ENCODE peak calls at places on chromosomes 13 and 19, in ten cellular contexts. One of them, this sample, is unnamed.

GRCh38 chr13:99842379-99842778 is 129.2 kb downstream of the ZIC5 start:
- DNase-seq in stimulated activated CD4-positive, alpha-beta T cell treated with anti-CD3 and anti-CD28 coated beads, Interleukin-4, amount 100 ng/mL, for 48 hours: no peak
- DNase-seq in NCI-H82: no peak
- DNase-seq in activated CD4-positive, alpha-beta T cell treated with anti-CD3 and anti-CD28 coated beads, Interleukin-2, amount 50 U/mL, for 48 hours: no peak
- DNase-seq in hepatic stellate cell: no peak
- DNase-seq in caudate nucleus: no peak
- DNase-seq in A549: no peak
- DNase-seq in ascending aorta: no peak
- DNase-seq in lung microvascular endothelial cell: no peak
- DNase-seq in Right ventricle myocardium superior: no peak
- DNase-seq in this sample: no peak

GRCh38 chr13:33075996-33076395 is 59.8 kb downstream of the KL start:
- DNase-seq in stimulated activated CD4-positive, alpha-beta T cell treated with anti-CD3 and anti-CD28 coated beads, Interleukin-4, amount 100 ng/mL, for 48 hours: no peak
- DNase-seq in NCI-H82: no peak
- DNase-seq in activated CD4-positive, alpha-beta T cell treated with anti-CD3 and anti-CD28 coated beads, Interleukin-2, amount 50 U/mL, for 48 hours: no peak
- DNase-seq in hepatic stellate cell: no peak
- DNase-seq in caudate nucleus: no peak
- DNase-seq in A549: no peak
- DNase-seq in ascending aorta: no peak
- DNase-seq in lung microvascular endothelial cell: no peak
- DNase-seq in Right ventricle myocardium superior: no peak
- DNase-seq in this sample: no peak

GRCh38 chr19:10417598-10418280 is 2.6 kb upstream of the PDE4A start:
- DNase-seq in stimulated activated CD4-positive, alpha-beta T cell treated with anti-CD3 and anti-CD28 coated beads, Interleukin-4, amount 100 ng/mL, for 48 hours: no peak
- DNase-seq in NCI-H82: peak
- DNase-seq in activated CD4-positive, alpha-beta T cell treated with anti-CD3 and anti-CD28 coated beads, Interleukin-2, amount 50 U/mL, for 48 hours: no peak
- DNase-seq in hepatic stellate cell: no peak
- DNase-seq in caudate nucleus: no peak
- DNase-seq in A549: no peak
- DNase-seq in ascending aorta: no peak
- DNase-seq in lung microvascular endothelial cell: no peak
- DNase-seq in Right ventricle myocardium superior: no peak
- DNase-seq in this sample: no peak

GRCh38 chr13:30731658-30732390 is 3.5 kb upstream of the ALOX5AP start:
- DNase-seq in stimulated activated CD4-positive, alpha-beta T cell treated with anti-CD3 and anti-CD28 coated beads, Interleukin-4, amount 100 ng/mL, for 48 hours: no peak
- DNase-seq in NCI-H82: no peak
- DNase-seq in activated CD4-positive, alpha-beta T cell treated with anti-CD3 and anti-CD28 coated beads, Interleukin-2, amount 50 U/mL, for 48 hours: no peak
- DNase-seq in hepatic stellate cell: no peak
- DNase-seq in caudate nucleus: no peak
- DNase-seq in A549: no peak
- DNase-seq in ascending aorta: no peak
- DNase-seq in lung microvascular endothelial cell: no peak
- DNase-seq in Right ventricle myocardium superior: no peak
- DNase-seq in this sample: no peak

GRCh38 chr13:81031996-81032395 is 691.1 kb upstream of the SPRY2 start:
- DNase-seq in stimulated activated CD4-positive, alpha-beta T cell treated with anti-CD3 and anti-CD28 coated beads, Interleukin-4, amount 100 ng/mL, for 48 hours: no peak
- DNase-seq in NCI-H82: no peak
- DNase-seq in activated CD4-positive, alpha-beta T cell treated with anti-CD3 and anti-CD28 coated beads, Interleukin-2, amount 50 U/mL, for 48 hours: no peak
- DNase-seq in hepatic stellate cell: no peak
- DNase-seq in caudate nucleus: no peak
- DNase-seq in A549: no peak
- DNase-seq in ascending aorta: no peak
- DNase-seq in lung microvascular endothelial cell: no peak
- DNase-seq in Right ventricle myocardium superior: no peak
- DNase-seq in this sample: no peak

GRCh38 chr19:55611983-55612645 is 6.7 kb downstream of the ZNF865 start:
- DNase-seq in stimulated activated CD4-positive, alpha-beta T cell treated with anti-CD3 and anti-CD28 coated beads, Interleukin-4, amount 100 ng/mL, for 48 hours: no peak
- DNase-seq in NCI-H82: no peak
- DNase-seq in activated CD4-positive, alpha-beta T cell treated with anti-CD3 and anti-CD28 coated beads, Interleukin-2, amount 50 U/mL, for 48 hours: no peak
- DNase-seq in hepatic stellate cell: no peak
- DNase-seq in caudate nucleus: no peak
- DNase-seq in A549: no peak
- DNase-seq in ascending aorta: no peak
- DNase-seq in lung microvascular endothelial cell: no peak
- DNase-seq in Right ventricle myocardium superior: no peak
- DNase-seq in this sample: no peak

GRCh38 chr19:50192463-50193211 is 10.8 kb upstream of the MYH14 start:
- DNase-seq in stimulated activated CD4-positive, alpha-beta T cell treated with anti-CD3 and anti-CD28 coated beads, Interleukin-4, amount 100 ng/mL, for 48 hours: no peak
- DNase-seq in NCI-H82: no peak
- DNase-seq in activated CD4-positive, alpha-beta T cell treated with anti-CD3 and anti-CD28 coated beads, Interleukin-2, amount 50 U/mL, for 48 hours: no peak
- DNase-seq in hepatic stellate cell: no peak
- DNase-seq in caudate nucleus: no peak
- DNase-seq in A549: no peak
- DNase-seq in ascending aorta: no peak
- DNase-seq in lung microvascular endothelial cell: no peak
- DNase-seq in Right ventricle myocardium superior: no peak
- DNase-seq in this sample: no peak

GRCh38 chr13:92991687-92992086 is 234.9 kb upstream of the GPC6 start:
- DNase-seq in stimulated activated CD4-positive, alpha-beta T cell treated with anti-CD3 and anti-CD28 coated beads, Interleukin-4, amount 100 ng/mL, for 48 hours: no peak
- DNase-seq in NCI-H82: no peak
- DNase-seq in activated CD4-positive, alpha-beta T cell treated with anti-CD3 and anti-CD28 coated beads, Interleukin-2, amount 50 U/mL, for 48 hours: no peak
- DNase-seq in hepatic stellate cell: no peak
- DNase-seq in caudate nucleus: no peak
- DNase-seq in A549: no peak
- DNase-seq in ascending aorta: no peak
- DNase-seq in lung microvascular endothelial cell: no peak
- DNase-seq in Right ventricle myocardium superior: no peak
- DNase-seq in this sample: no peak

GRCh38 chr19:46746281-46746965 is at the start of gene STRN4:
- DNase-seq in stimulated activated CD4-positive, alpha-beta T cell treated with anti-CD3 and anti-CD28 coated beads, Interleukin-4, amount 100 ng/mL, for 48 hours: peak
- DNase-seq in NCI-H82: peak
- DNase-seq in activated CD4-positive, alpha-beta T cell treated with anti-CD3 and anti-CD28 coated beads, Interleukin-2, amount 50 U/mL, for 48 hours: peak
- DNase-seq in hepatic stellate cell: peak
- DNase-seq in caudate nucleus: peak
- DNase-seq in A549: no peak
- DNase-seq in ascending aorta: no peak
- DNase-seq in lung microvascular endothelial cell: peak
- DNase-seq in Right ventricle myocardium superior: peak
- DNase-seq in this sample: peak

GRCh38 chr19:16366433-16367268 is 42.0 kb downstream of the KLF2 start:
- DNase-seq in stimulated activated CD4-positive, alpha-beta T cell treated with anti-CD3 and anti-CD28 coated beads, Interleukin-4, amount 100 ng/mL, for 48 hours: no peak
- DNase-seq in NCI-H82: no peak
- DNase-seq in activated CD4-positive, alpha-beta T cell treated with anti-CD3 and anti-CD28 coated beads, Interleukin-2, amount 50 U/mL, for 48 hours: peak
- DNase-seq in hepatic stellate cell: no peak
- DNase-seq in caudate nucleus: no peak
- DNase-seq in A549: no peak
- DNase-seq in ascending aorta: no peak
- DNase-seq in lung microvascular endothelial cell: no peak
- DNase-seq in Right ventricle myocardium superior: peak
- DNase-seq in this sample: peak

GRCh38 chr19:2556221-2557092 is 80.5 kb downstream of the GADD45B start:
- DNase-seq in stimulated activated CD4-positive, alpha-beta T cell treated with anti-CD3 and anti-CD28 coated beads, Interleukin-4, amount 100 ng/mL, for 48 hours: no peak
- DNase-seq in NCI-H82: no peak
- DNase-seq in activated CD4-positive, alpha-beta T cell treated with anti-CD3 and anti-CD28 coated beads, Interleukin-2, amount 50 U/mL, for 48 hours: no peak
- DNase-seq in hepatic stellate cell: no peak
- DNase-seq in caudate nucleus: no peak
- DNase-seq in A549: no peak
- DNase-seq in ascending aorta: no peak
- DNase-seq in lung microvascular endothelial cell: no peak
- DNase-seq in Right ventricle myocardium superior: peak
- DNase-seq in this sample: no peak

GRCh38 chr19:4506449-4507149 is 11.7 kb downstream of the PLIN4 start:
- DNase-seq in stimulated activated CD4-positive, alpha-beta T cell treated with anti-CD3 and anti-CD28 coated beads, Interleukin-4, amount 100 ng/mL, for 48 hours: no peak
- DNase-seq in NCI-H82: no peak
- DNase-seq in activated CD4-positive, alpha-beta T cell treated with anti-CD3 and anti-CD28 coated beads, Interleukin-2, amount 50 U/mL, for 48 hours: no peak
- DNase-seq in hepatic stellate cell: peak
- DNase-seq in caudate nucleus: no peak
- DNase-seq in A549: no peak
- DNase-seq in ascending aorta: no peak
- DNase-seq in lung microvascular endothelial cell: peak
- DNase-seq in Right ventricle myocardium superior: peak
- DNase-seq in this sample: no peak

GRCh38 chr13:75612354-75612753 is 23.8 kb upstream of the LMO7 start:
- DNase-seq in stimulated activated CD4-positive, alpha-beta T cell treated with anti-CD3 and anti-CD28 coated beads, Interleukin-4, amount 100 ng/mL, for 48 hours: no peak
- DNase-seq in NCI-H82: no peak
- DNase-seq in activated CD4-positive, alpha-beta T cell treated with anti-CD3 and anti-CD28 coated beads, Interleukin-2, amount 50 U/mL, for 48 hours: no peak
- DNase-seq in hepatic stellate cell: no peak
- DNase-seq in caudate nucleus: no peak
- DNase-seq in A549: no peak
- DNase-seq in ascending aorta: no peak
- DNase-seq in lung microvascular endothelial cell: no peak
- DNase-seq in Right ventricle myocardium superior: no peak
- DNase-seq in this sample: no peak

GRCh38 chr19:7434391-7434790 is 54.4 kb downstream of the PEX11G start:
- DNase-seq in stimulated activated CD4-positive, alpha-beta T cell treated with anti-CD3 and anti-CD28 coated beads, Interleukin-4, amount 100 ng/mL, for 48 hours: no peak
- DNase-seq in NCI-H82: peak
- DNase-seq in activated CD4-positive, alpha-beta T cell treated with anti-CD3 and anti-CD28 coated beads, Interleukin-2, amount 50 U/mL, for 48 hours: no peak
- DNase-seq in hepatic stellate cell: no peak
- DNase-seq in caudate nucleus: no peak
- DNase-seq in A549: no peak
- DNase-seq in ascending aorta: no peak
- DNase-seq in lung microvascular endothelial cell: no peak
- DNase-seq in Right ventricle myocardium superior: no peak
- DNase-seq in this sample: no peak

GRCh38 chr13:73259061-73259908 is 200.5 kb downstream of the KLF5 start:
- DNase-seq in stimulated activated CD4-positive, alpha-beta T cell treated with anti-CD3 and anti-CD28 coated beads, Interleukin-4, amount 100 ng/mL, for 48 hours: no peak
- DNase-seq in NCI-H82: no peak
- DNase-seq in activated CD4-positive, alpha-beta T cell treated with anti-CD3 and anti-CD28 coated beads, Interleukin-2, amount 50 U/mL, for 48 hours: no peak
- DNase-seq in hepatic stellate cell: no peak
- DNase-seq in caudate nucleus: no peak
- DNase-seq in A549: no peak
- DNase-seq in ascending aorta: no peak
- DNase-seq in lung microvascular endothelial cell: no peak
- DNase-seq in Right ventricle myocardium superior: no peak
- DNase-seq in this sample: no peak

GRCh38 chr13:26971990-26972888 is 199.4 kb downstream of the USP12 start:
- DNase-seq in stimulated activated CD4-positive, alpha-beta T cell treated with anti-CD3 and anti-CD28 coated beads, Interleukin-4, amount 100 ng/mL, for 48 hours: no peak
- DNase-seq in NCI-H82: peak
- DNase-seq in activated CD4-positive, alpha-beta T cell treated with anti-CD3 and anti-CD28 coated beads, Interleukin-2, amount 50 U/mL, for 48 hours: peak
- DNase-seq in hepatic stellate cell: no peak
- DNase-seq in caudate nucleus: no peak
- DNase-seq in A549: peak
- DNase-seq in ascending aorta: no peak
- DNase-seq in lung microvascular endothelial cell: no peak
- DNase-seq in Right ventricle myocardium superior: no peak
- DNase-seq in this sample: peak

GRCh38 chr13:85508683-85509329 is 290.4 kb downstream of the SLITRK6 start:
- DNase-seq in stimulated activated CD4-positive, alpha-beta T cell treated with anti-CD3 and anti-CD28 coated beads, Interleukin-4, amount 100 ng/mL, for 48 hours: no peak
- DNase-seq in NCI-H82: peak
- DNase-seq in activated CD4-positive, alpha-beta T cell treated with anti-CD3 and anti-CD28 coated beads, Interleukin-2, amount 50 U/mL, for 48 hours: no peak
- DNase-seq in hepatic stellate cell: no peak
- DNase-seq in caudate nucleus: no peak
- DNase-seq in A549: peak
- DNase-seq in ascending aorta: no peak
- DNase-seq in lung microvascular endothelial cell: no peak
- DNase-seq in Right ventricle myocardium superior: peak
- DNase-seq in this sample: no peak

GRCh38 chr13:57739089-57739488 is 107.5 kb downstream of the PCDH17 start:
- DNase-seq in stimulated activated CD4-positive, alpha-beta T cell treated with anti-CD3 and anti-CD28 coated beads, Interleukin-4, amount 100 ng/mL, for 48 hours: no peak
- DNase-seq in NCI-H82: no peak
- DNase-seq in activated CD4-positive, alpha-beta T cell treated with anti-CD3 and anti-CD28 coated beads, Interleukin-2, amount 50 U/mL, for 48 hours: no peak
- DNase-seq in hepatic stellate cell: no peak
- DNase-seq in caudate nucleus: no peak
- DNase-seq in A549: no peak
- DNase-seq in ascending aorta: no peak
- DNase-seq in lung microvascular endothelial cell: no peak
- DNase-seq in Right ventricle myocardium superior: no peak
- DNase-seq in this sample: no peak

GRCh38 chr13:101425156-101425471 is 8.8 kb upstream of the NALCN start:
- DNase-seq in stimulated activated CD4-positive, alpha-beta T cell treated with anti-CD3 and anti-CD28 coated beads, Interleukin-4, amount 100 ng/mL, for 48 hours: no peak
- DNase-seq in NCI-H82: no peak
- DNase-seq in activated CD4-positive, alpha-beta T cell treated with anti-CD3 and anti-CD28 coated beads, Interleukin-2, amount 50 U/mL, for 48 hours: no peak
- DNase-seq in hepatic stellate cell: no peak
- DNase-seq in caudate nucleus: no peak
- DNase-seq in A549: no peak
- DNase-seq in ascending aorta: no peak
- DNase-seq in lung microvascular endothelial cell: no peak
- DNase-seq in Right ventricle myocardium superior: no peak
- DNase-seq in this sample: no peak

GRCh38 chr13:106176103-106176502 is 359.4 kb downstream of the EFNB2 start:
- DNase-seq in stimulated activated CD4-positive, alpha-beta T cell treated with anti-CD3 and anti-CD28 coated beads, Interleukin-4, amount 100 ng/mL, for 48 hours: no peak
- DNase-seq in NCI-H82: peak
- DNase-seq in activated CD4-positive, alpha-beta T cell treated with anti-CD3 and anti-CD28 coated beads, Interleukin-2, amount 50 U/mL, for 48 hours: no peak
- DNase-seq in hepatic stellate cell: no peak
- DNase-seq in caudate nucleus: no peak
- DNase-seq in A549: no peak
- DNase-seq in ascending aorta: no peak
- DNase-seq in lung microvascular endothelial cell: no peak
- DNase-seq in Right ventricle myocardium superior: no peak
- DNase-seq in this sample: no peak

GRCh38 chr13:21641629-21642028 is 29.2 kb upstream of the FGF9 start:
- DNase-seq in stimulated activated CD4-positive, alpha-beta T cell treated with anti-CD3 and anti-CD28 coated beads, Interleukin-4, amount 100 ng/mL, for 48 hours: no peak
- DNase-seq in NCI-H82: no peak
- DNase-seq in activated CD4-positive, alpha-beta T cell treated with anti-CD3 and anti-CD28 coated beads, Interleukin-2, amount 50 U/mL, for 48 hours: no peak
- DNase-seq in hepatic stellate cell: no peak
- DNase-seq in caudate nucleus: no peak
- DNase-seq in A549: no peak
- DNase-seq in ascending aorta: no peak
- DNase-seq in lung microvascular endothelial cell: no peak
- DNase-seq in Right ventricle myocardium superior: no peak
- DNase-seq in this sample: no peak

GRCh38 chr19:11887618-11888531 is at the start of gene ZNF69:
- DNase-seq in stimulated activated CD4-positive, alpha-beta T cell treated with anti-CD3 and anti-CD28 coated beads, Interleukin-4, amount 100 ng/mL, for 48 hours: peak
- DNase-seq in NCI-H82: peak
- DNase-seq in activated CD4-positive, alpha-beta T cell treated with anti-CD3 and anti-CD28 coated beads, Interleukin-2, amount 50 U/mL, for 48 hours: peak
- DNase-seq in hepatic stellate cell: peak
- DNase-seq in caudate nucleus: peak
- DNase-seq in A549: no peak
- DNase-seq in ascending aorta: peak
- DNase-seq in lung microvascular endothelial cell: peak
- DNase-seq in Right ventricle myocardium superior: peak
- DNase-seq in this sample: peak

GRCh38 chr13:75825161-75825560 is 189.0 kb downstream of the LMO7 start:
- DNase-seq in stimulated activated CD4-positive, alpha-beta T cell treated with anti-CD3 and anti-CD28 coated beads, Interleukin-4, amount 100 ng/mL, for 48 hours: no peak
- DNase-seq in NCI-H82: no peak
- DNase-seq in activated CD4-positive, alpha-beta T cell treated with anti-CD3 and anti-CD28 coated beads, Interleukin-2, amount 50 U/mL, for 48 hours: no peak
- DNase-seq in hepatic stellate cell: no peak
- DNase-seq in caudate nucleus: peak
- DNase-seq in A549: no peak
- DNase-seq in ascending aorta: no peak
- DNase-seq in lung microvascular endothelial cell: no peak
- DNase-seq in Right ventricle myocardium superior: no peak
- DNase-seq in this sample: no peak

GRCh38 chr19:32887572-32887971 is 18.0 kb upstream of the SLC7A9 start:
- DNase-seq in stimulated activated CD4-positive, alpha-beta T cell treated with anti-CD3 and anti-CD28 coated beads, Interleukin-4, amount 100 ng/mL, for 48 hours: no peak
- DNase-seq in NCI-H82: no peak
- DNase-seq in activated CD4-positive, alpha-beta T cell treated with anti-CD3 and anti-CD28 coated beads, Interleukin-2, amount 50 U/mL, for 48 hours: no peak
- DNase-seq in hepatic stellate cell: no peak
- DNase-seq in caudate nucleus: no peak
- DNase-seq in A549: no peak
- DNase-seq in ascending aorta: no peak
- DNase-seq in lung microvascular endothelial cell: no peak
- DNase-seq in Right ventricle myocardium superior: no peak
- DNase-seq in this sample: no peak

GRCh38 chr13:18978447-18978846 is 203.2 kb downstream of the TUBA3C start:
- DNase-seq in stimulated activated CD4-positive, alpha-beta T cell treated with anti-CD3 and anti-CD28 coated beads, Interleukin-4, amount 100 ng/mL, for 48 hours: no peak
- DNase-seq in NCI-H82: peak
- DNase-seq in activated CD4-positive, alpha-beta T cell treated with anti-CD3 and anti-CD28 coated beads, Interleukin-2, amount 50 U/mL, for 48 hours: no peak
- DNase-seq in hepatic stellate cell: no peak
- DNase-seq in caudate nucleus: no peak
- DNase-seq in A549: no peak
- DNase-seq in ascending aorta: no peak
- DNase-seq in lung microvascular endothelial cell: no peak
- DNase-seq in Right ventricle myocardium superior: no peak
- DNase-seq in this sample: no peak

GRCh38 chr19:48624791-48625723 is 5.8 kb downstream of the SPHK2 start:
- DNase-seq in stimulated activated CD4-positive, alpha-beta T cell treated with anti-CD3 and anti-CD28 coated beads, Interleukin-4, amount 100 ng/mL, for 48 hours: no peak
- DNase-seq in NCI-H82: peak
- DNase-seq in activated CD4-positive, alpha-beta T cell treated with anti-CD3 and anti-CD28 coated beads, Interleukin-2, amount 50 U/mL, for 48 hours: no peak
- DNase-seq in hepatic stellate cell: no peak
- DNase-seq in caudate nucleus: no peak
- DNase-seq in A549: no peak
- DNase-seq in ascending aorta: no peak
- DNase-seq in lung microvascular endothelial cell: no peak
- DNase-seq in Right ventricle myocardium superior: no peak
- DNase-seq in this sample: no peak

GRCh38 chr13:73776137-73776785 is 357.9 kb downstream of the KLF12 start:
- DNase-seq in stimulated activated CD4-positive, alpha-beta T cell treated with anti-CD3 and anti-CD28 coated beads, Interleukin-4, amount 100 ng/mL, for 48 hours: no peak
- DNase-seq in NCI-H82: no peak
- DNase-seq in activated CD4-positive, alpha-beta T cell treated with anti-CD3 and anti-CD28 coated beads, Interleukin-2, amount 50 U/mL, for 48 hours: no peak
- DNase-seq in hepatic stellate cell: no peak
- DNase-seq in caudate nucleus: no peak
- DNase-seq in A549: no peak
- DNase-seq in ascending aorta: no peak
- DNase-seq in lung microvascular endothelial cell: no peak
- DNase-seq in Right ventricle myocardium superior: no peak
- DNase-seq in this sample: no peak

This sample was measured in CD8-positive, alpha-beta T cell.